ENCODE peak calls at places on chromosomes 1 and 21, in five cellular contexts. V is transverse colon, P is uterus, Q is A549, N is testis. L is an unnamed sample.

GRCh38 chr21:44442266-44443125 is 12.8 kb upstream of the LRRC3 start:
- DNase-seq in P (no peak), Q (no peak), N (no peak), V (no peak), L (no peak)

GRCh38 chr1:173914366-173914871 is 2.7 kb downstream of the SERPINC1 start:
- DNase-seq in P (no peak), Q (peak), V (peak), N (peak), L (peak)

GRCh38 chr1:18556364-18556763 is 74.3 kb upstream of the PAX7 start:
- DNase-seq in Q (peak), V (no peak), N (peak), P (no peak), L (peak)

GRCh38 chr1:51519048-51519856 is at the start of gene EPS15:
- DNase-seq in P (peak), V (peak), Q (peak), N (peak), L (peak)

GRCh38 chr1:226688056-226688748 is 50.9 kb downstream of the ITPKB start:
- DNase-seq in V (no peak), P (no peak), Q (no peak), N (no peak), L (no peak)

GRCh38 chr1:34518146-34518545 is 236.7 kb upstream of the GJB5 start:
- DNase-seq in N (no peak), Q (no peak), V (no peak), P (no peak), L (no peak)

GRCh38 chr1:83827731-83828130 is 171.2 kb downstream of the TTLL7 start:
- DNase-seq in N (peak), P (no peak), Q (no peak), V (no peak), L (no peak)

GRCh38 chr21:17441370-17441769 is 71.5 kb upstream of the CXADR start:
- DNase-seq in N (peak), Q (peak), V (peak), P (no peak), L (peak)

GRCh38 chr21:38349111-38349746 is 92.4 kb downstream of the KCNJ15 start:
- DNase-seq in P (no peak), N (no peak), V (no peak), Q (no peak), L (no peak)

GRCh38 chr21:38811257-38811656 is 5.5 kb downstream of the ETS2 start:
- DNase-seq in Q (peak), V (no peak), N (no peak), P (no peak), L (no peak)

GRCh38 chr1:3734602-3735001 is 17.6 kb upstream of the CCDC27 start:
- DNase-seq in V (no peak), Q (no peak), N (no peak), P (no peak), L (no peak)

GRCh38 chr1:110542730-110543129 is 23.8 kb upstream of the KCNA10 start:
- DNase-seq in Q (peak), P (no peak), N (no peak), V (no peak), L (no peak)

GRCh38 chr1:151707541-151708065 is 9.0 kb downstream of the CELF3 start:
- DNase-seq in P (no peak), V (no peak), Q (no peak), N (no peak), L (no peak)

GRCh38 chr1:11657654-11658053 is 3.0 kb downstream of the FBXO44 start:
- DNase-seq in P (no peak), V (no peak), N (no peak), Q (no peak), L (no peak)

GRCh38 chr1:165893507-165893906 is 66.1 kb downstream of the UCK2 start:
- DNase-seq in P (no peak), N (no peak), V (no peak), Q (no peak), L (no peak)

GRCh38 chr21:46660505-46660904 is 25.0 kb downstream of the PRMT2 start:
- DNase-seq in N (no peak), P (no peak), V (no peak), Q (no peak), L (no peak)

GRCh38 chr1:17004466-17005364 is 7.0 kb downstream of the ATP13A2 start:
- DNase-seq in P (no peak), N (no peak), Q (no peak), V (no peak), L (no peak)

GRCh38 chr21:46110499-46111192 is 12.7 kb downstream of the COL6A2 start:
- DNase-seq in V (peak), N (peak), P (peak), Q (no peak), L (peak)

GRCh38 chr1:202964755-202965440 is 2.2 kb downstream of the CYB5R1 start:
- DNase-seq in P (no peak), V (no peak), N (peak), Q (no peak), L (peak)

GRCh38 chr1:200411406-200412257 is 1.8 kb upstream of the ZNF281 start:
- DNase-seq in Q (no peak), N (no peak), P (no peak), V (no peak), L (no peak)

GRCh38 chr1:107640207-107640606 is 324.8 kb downstream of the VAV3 start:
- DNase-seq in P (no peak), Q (no peak), V (no peak), N (no peak), L (no peak)

GRCh38 chr21:39096754-39097153 is 86.5 kb downstream of the PSMG1 start:
- DNase-seq in V (no peak), Q (no peak), N (no peak), P (no peak), L (no peak)

GRCh38 chr1:180672105-180672504 is 40.3 kb downstream of the XPR1 start:
- DNase-seq in Q (no peak), N (no peak), P (no peak), V (no peak), L (no peak)

GRCh38 chr21:46017695-46018094 is 36.1 kb downstream of the COL6A1 start:
- DNase-seq in Q (no peak), V (no peak), N (no peak), P (no peak), L (no peak)

GRCh38 chr1:8016244-8017241 is 9.6 kb downstream of the ERRFI1 start:
- DNase-seq in N (no peak), Q (no peak), P (no peak), V (no peak), L (no peak)

GRCh38 chr1:188423088-188423487 is 1594.3 kb downstream of the PLA2G4A start:
- DNase-seq in P (no peak), Q (no peak), V (no peak), N (no peak), L (no peak)

GRCh38 chr1:60960846-60961542 is 121.4 kb upstream of the NFIA start:
- DNase-seq in N (no peak), P (no peak), Q (no peak), V (no peak), L (no peak)

GRCh38 chr1:223249854-223250631 is 107.0 kb upstream of the TLR5 start:
- DNase-seq in Q (no peak), V (no peak), N (no peak), P (no peak), L (peak)

GRCh38 chr1:231619257-231619634 is 7.3 kb upstream of the DISC1 start:
- DNase-seq in V (no peak), N (no peak), Q (no peak), P (no peak), L (no peak)

GRCh38 chr1:1900883-1901640 is 10.2 kb upstream of the GNB1 start:
- DNase-seq in V (no peak), N (no peak), Q (no peak), P (no peak), L (no peak)

GRCh38 chr1:41377397-41377796 is 16.2 kb downstream of the FOXO6 start:
- DNase-seq in P (no peak), V (no peak), N (no peak), Q (no peak), L (peak)

GRCh38 chr1:67983867-67984266 is 66.6 kb downstream of the DIRAS3 start:
- DNase-seq in N (no peak), V (no peak), P (no peak), Q (no peak), L (no peak)

GRCh38 chr1:81679972-81680371 is 120.8 kb upstream of the ADGRL2 start:
- DNase-seq in V (no peak), P (no peak), N (peak), Q (no peak), L (no peak)

GRCh38 chr1:34792868-34793727 is at the start of gene GJA4:
- DNase-seq in P (no peak), N (no peak), V (no peak), Q (no peak), L (no peak)

GRCh38 chr1:208525417-208525816 is 281.2 kb upstream of the PLXNA2 start:
- DNase-seq in V (no peak), P (no peak), Q (no peak), N (no peak), L (no peak)

GRCh38 chr1:228108742-228109072 is 392 bp downstream of the MRPL55 start:
- DNase-seq in V (no peak), Q (no peak), N (no peak), P (no peak), L (no peak)

GRCh38 chr1:209406111-209406654 is 177.3 kb upstream of the CAMK1G start:
- DNase-seq in P (no peak), N (no peak), Q (no peak), V (no peak), L (no peak)

GRCh38 chr1:183105449-183105848 is 80.6 kb upstream of the LAMC2 start:
- DNase-seq in N (no peak), V (no peak), Q (no peak), P (no peak), L (no peak)

GRCh38 chr1:7616953-7617352 is 154.1 kb upstream of the VAMP3 start:
- DNase-seq in Q (no peak), V (no peak), P (no peak), N (peak), L (no peak)

GRCh38 chr1:28830814-28831213 is 18.8 kb downstream of the OPRD1 start:
- DNase-seq in P (no peak), Q (no peak), N (no peak), V (no peak), L (peak)

GRCh38 chr21:43317254-43317748 is 109.6 kb downstream of the SIK1 start:
- DNase-seq in P (no peak), N (no peak), Q (no peak), V (no peak), L (no peak)

GRCh38 chr21:43318841-43319781 is 107.8 kb downstream of the SIK1 start:
- DNase-seq in N (no peak), V (peak), P (no peak), Q (peak), L (no peak)

GRCh38 chr21:43317959-43318358 is 109.0 kb downstream of the SIK1 start:
- DNase-seq in N (no peak), V (no peak), P (no peak), Q (no peak), L (no peak)

GRCh38 chr21:43316156-43316845 is 110.6 kb downstream of the SIK1 start:
- DNase-seq in V (no peak), Q (no peak), N (no peak), P (no peak), L (no peak)

DNA sequence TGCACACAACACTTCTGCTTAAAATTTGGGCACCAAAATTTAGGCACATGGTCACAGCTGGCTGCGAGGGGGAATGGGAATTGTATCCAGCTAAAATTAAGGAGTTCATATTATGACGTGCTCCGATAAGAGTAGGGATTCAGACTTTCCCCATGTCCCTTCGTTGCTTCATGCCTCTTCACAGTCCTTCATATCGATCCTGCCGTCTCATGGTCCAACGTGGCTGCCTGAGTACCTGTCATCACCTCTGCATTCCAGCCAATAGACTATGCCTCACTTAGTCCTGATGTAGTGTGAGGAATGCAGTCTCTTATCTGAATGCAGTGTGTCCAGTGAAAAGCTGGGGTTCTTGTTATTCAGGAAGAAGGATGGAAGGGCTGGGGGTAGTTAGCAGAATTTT is 108.6 kb downstream of the SIK1 start:
- DNase-seq in P (no peak), V (no peak), Q (no peak), N (no peak), L (no peak)
- H3K27ac ChIP-seq in P (no peak), V (no peak), Q (peak), N (no peak), L (no peak)

GRCh38 chr1:75845576-75845975 is 48.9 kb downstream of the MSH4 start:
- DNase-seq in N (no peak), V (no peak), P (no peak), Q (no peak), L (no peak)
- TF ChIP-seq POLR2A in N (no peak), V (no peak), P (no peak), Q (no peak), L (no peak)

DNA sequence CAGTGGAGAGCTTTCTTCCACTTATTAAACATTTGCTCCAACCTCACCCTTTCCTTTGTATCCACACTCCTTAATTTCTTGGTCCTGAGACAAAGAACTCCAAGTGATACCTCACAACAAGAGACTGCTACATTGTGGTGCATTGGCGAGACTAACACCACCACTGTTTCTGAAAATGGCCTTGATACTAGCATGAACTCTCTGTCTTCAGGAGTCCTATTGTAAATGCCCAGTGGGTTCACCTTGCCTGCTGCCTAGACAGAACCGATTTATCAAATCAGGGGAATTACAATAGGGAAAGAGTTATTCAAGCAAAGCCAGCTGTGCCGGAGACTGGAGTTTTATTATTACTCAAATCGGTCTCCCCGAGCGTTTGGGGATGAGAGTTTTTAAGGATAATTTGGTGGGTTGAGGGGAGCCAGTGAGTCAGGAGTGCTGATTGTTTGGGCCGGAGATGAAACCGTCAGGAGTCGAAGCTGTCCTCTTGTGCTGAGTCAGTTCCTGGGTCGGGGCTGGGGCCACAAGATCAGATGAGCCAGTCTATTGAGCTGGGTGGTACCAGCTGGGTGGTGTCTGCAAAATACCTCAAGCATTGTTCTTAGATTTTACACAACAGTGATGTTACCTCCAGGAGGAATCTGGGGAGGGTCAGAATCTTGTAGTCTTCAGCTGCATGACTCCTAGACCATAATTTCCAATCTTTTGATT is 83.1 kb downstream of the DESI2 start:
- DNase-seq in N (no peak), Q (no peak), V (no peak), P (no peak), L (no peak)
- H3K27ac ChIP-seq in N (no peak), Q (peak), V (no peak), P (no peak), L (no peak)

DNA sequence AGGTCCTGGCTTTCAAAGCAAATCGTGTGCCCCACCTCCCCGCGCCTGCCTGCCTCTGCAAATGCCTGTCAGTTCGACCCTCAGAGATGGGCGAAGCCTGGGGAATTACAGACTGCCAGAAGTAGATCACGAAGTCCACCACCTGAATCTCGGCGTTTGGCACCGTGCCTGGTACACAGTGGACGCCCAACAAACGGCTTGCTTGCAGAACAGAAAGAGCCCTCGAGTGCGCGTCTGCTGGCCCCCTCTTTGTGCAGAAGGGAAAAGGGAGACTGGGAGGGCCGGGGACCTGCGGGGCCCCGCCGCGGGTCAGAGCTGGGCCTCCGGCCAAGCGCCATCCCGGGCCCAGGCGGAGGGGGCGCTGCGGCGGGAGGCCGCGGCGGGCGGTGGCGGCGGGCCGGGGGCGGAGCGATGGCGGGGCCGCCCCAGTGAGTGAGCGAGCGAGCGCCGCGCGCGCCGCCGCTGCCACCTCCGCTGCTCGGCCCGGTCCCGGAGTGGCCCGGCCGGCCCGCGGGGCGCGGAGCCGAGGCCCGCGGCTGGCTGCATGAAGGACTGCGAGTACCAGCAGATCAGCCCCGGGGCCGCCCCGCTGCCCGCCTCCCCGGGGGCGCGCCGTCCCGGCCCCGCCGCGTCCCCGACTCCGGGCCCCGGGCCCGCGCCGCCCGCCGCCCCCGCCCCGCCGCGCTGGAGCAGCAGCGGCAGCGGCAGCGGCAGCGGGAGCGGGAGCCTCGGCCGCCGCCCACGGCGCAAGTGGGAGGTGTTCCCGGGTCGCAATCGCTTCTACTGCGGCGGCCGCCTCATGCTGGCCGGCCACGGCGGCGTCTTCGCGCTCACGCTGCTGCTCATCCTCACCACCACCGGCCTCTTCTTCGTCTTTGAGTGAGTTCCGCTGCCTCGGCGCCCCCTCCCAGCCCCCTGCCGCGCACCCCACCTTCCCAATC is at the start of gene ZDHHC18:
- DNase-seq in P (peak), Q (peak), N (peak), V (peak), L (peak)
- TF ChIP-seq POLR2A in P (peak), Q (peak), N (no peak), V (peak), L (no peak)

DNA sequence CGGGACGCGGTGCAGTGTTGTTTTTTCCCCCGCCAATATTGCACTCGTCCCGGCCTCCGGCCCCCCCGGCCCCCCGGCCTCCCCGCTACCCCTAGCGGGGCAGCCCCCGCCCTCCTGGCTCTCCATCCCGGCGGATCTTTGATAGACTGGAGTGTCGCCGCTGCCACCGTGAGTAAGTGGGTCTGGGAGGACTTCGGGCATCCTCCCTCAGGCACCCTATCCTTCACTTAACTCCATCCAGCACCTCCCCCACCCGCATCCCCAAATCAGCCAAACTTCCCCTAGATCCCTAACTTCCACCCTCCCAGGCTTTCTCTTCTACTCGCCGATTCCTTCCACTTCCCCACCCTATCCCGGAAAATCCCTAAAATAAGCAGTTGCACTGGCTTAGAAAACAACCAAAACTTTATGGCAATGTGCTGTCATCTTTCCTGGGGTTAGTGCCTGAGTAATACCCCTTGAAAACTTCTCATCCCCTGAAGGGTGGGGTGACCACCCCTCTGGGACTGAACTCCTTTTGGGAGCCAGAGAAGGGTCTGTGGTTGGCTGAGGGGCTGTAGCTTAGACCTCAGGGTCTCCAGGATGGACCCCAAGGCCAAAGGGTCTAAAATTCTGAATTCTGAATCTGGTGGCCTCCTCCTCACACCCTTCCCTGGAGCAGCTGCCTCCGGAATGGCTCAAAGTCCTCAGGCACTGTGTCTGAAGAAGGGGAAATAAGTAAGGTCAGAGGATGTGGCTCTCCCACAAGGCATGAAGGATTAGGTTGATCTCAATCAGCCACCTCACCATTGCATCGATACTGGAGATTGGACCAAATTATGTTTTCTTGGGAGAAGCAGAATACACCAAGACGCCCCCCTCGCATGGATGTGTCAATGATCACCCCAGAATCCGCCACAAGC is 12.2 kb downstream of the THBS3 start:
- DNase-seq in Q (no peak), V (no peak), P (no peak), N (no peak), L (no peak)
- H3K27ac ChIP-seq in Q (peak), V (peak), P (peak), N (peak), L (peak)

GRCh38 chr1:156801409-156802121 is 15.1 kb downstream of the SH2D2A start:
- DNase-seq in V (no peak), Q (no peak), N (no peak), P (peak), L (no peak)
- TF ChIP-seq POLR2A in V (no peak), Q (no peak), N (no peak), P (no peak), L (no peak)